ENCODE peak calls at places on chromosomes 2 and 18, in four cellular contexts. T, U, N and W are unnamed samples.

GRCh38 chr2:28117104-28117596 is 226.6 kb downstream of the BABAM2 start:
- DNase-seq in U (no peak), T (no peak), N (no peak), W (peak; percentile 21)

GRCh38 chr18:39675358-39675757 is 2109.8 kb upstream of the CELF4 start:
- DNase-seq in N (peak; percentile 63), T (no peak), U (no peak), W (peak; percentile 23)

GRCh38 chr18:845152-845819 is 33.2 kb upstream of the YES1 start:
- DNase-seq in U (no peak), N (peak; percentile 74), T (no peak), W (peak; percentile 56)

GRCh38 chr2:239169311-239170048 is 231.3 kb downstream of the HDAC4 start:
- DNase-seq in N (no peak), U (no peak), T (no peak), W (no peak)

GRCh38 chr2:86160156-86160952 is 34.9 kb downstream of the IMMT start:
- DNase-seq in T (no peak), U (no peak), N (no peak), W (peak; percentile 18)

GRCh38 chr2:11998218-11998617 is 251.8 kb downstream of the LPIN1 start:
- DNase-seq in U (no peak), T (no peak), N (no peak), W (peak; percentile 67)

GRCh38 chr2:167935803-167936110 is 311.6 kb downstream of the STK39 start:
- DNase-seq in U (no peak), N (no peak), T (no peak), W (no peak)

GRCh38 chr2:127826047-127826446 is 15.1 kb upstream of the WDR33 start:
- DNase-seq in N (no peak), U (no peak), T (no peak), W (no peak)

GRCh38 chr2:229297284-229297683 is 26.2 kb upstream of the PID1 start:
- DNase-seq in N (peak; percentile 23), U (no peak), T (no peak), W (peak; percentile 43)

GRCh38 chr18:72867721-72868665 is at the start of gene NETO1:
- DNase-seq in N (no peak), U (no peak), T (peak; percentile 69), W (no peak)

GRCh38 chr2:112254466-112255240 is at the start of gene ZC3H8:
- DNase-seq in N (peak; percentile 81), U (peak; percentile 60), T (peak; percentile 96), W (peak; percentile 76)

GRCh38 chr2:148058641-148059040 is 37.8 kb downstream of the MBD5 start:
- DNase-seq in N (peak; percentile 21), T (no peak), U (no peak), W (peak; percentile 16)

GRCh38 chr2:178429336-178429735 is 21.6 kb downstream of the PRKRA start:
- DNase-seq in T (no peak), U (no peak), N (no peak), W (no peak)

GRCh38 chr2:219441451-219442205 is 7.0 kb downstream of the SPEG start:
- DNase-seq in N (peak; percentile 58), U (no peak), T (peak; percentile 77), W (peak; percentile 68)
- H3K4me3 ChIP-seq in N (peak overlapping the region; percentile 28), U (peak overlapping the region; percentile 79), T (peak overlapping the region; percentile 79), W (peak overlapping the region; percentile 66)

DNA sequence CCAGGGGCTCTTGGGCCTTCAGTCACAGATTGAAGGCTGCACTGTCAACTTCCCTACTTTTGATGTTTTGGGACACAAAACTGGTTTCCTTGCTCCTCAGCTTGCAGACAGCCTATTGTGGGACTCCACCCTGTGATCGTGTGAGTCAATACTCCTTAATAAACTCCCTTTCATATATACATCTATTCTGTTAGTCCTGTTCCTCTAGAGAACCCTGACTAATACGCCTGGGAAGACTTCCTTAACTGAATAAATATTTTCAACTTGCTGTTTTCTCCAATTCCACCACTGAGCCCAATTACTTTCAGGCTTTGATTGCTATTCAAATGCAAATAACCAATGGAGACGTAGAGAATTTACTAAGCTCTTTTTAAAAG is 61.4 kb upstream of the CCDC195 start:
- DNase-seq in N (no peak), U (no peak), T (no peak), W (no peak)
- H3K4me3 ChIP-seq in N (no peak overlapping the region), U (no peak overlapping the region), T (no peak overlapping the region), W (no peak overlapping the region)

GRCh38 chr18:37483984-37484892 is 81.4 kb downstream of the CELF4 start:
- DNase-seq in N (no peak), U (no peak), T (no peak), W (no peak)
- H3K4me3 ChIP-seq in N (no peak overlapping the region), U (no peak overlapping the region), T (peak overlapping the region; percentile 43), W (no peak overlapping the region)

DNA sequence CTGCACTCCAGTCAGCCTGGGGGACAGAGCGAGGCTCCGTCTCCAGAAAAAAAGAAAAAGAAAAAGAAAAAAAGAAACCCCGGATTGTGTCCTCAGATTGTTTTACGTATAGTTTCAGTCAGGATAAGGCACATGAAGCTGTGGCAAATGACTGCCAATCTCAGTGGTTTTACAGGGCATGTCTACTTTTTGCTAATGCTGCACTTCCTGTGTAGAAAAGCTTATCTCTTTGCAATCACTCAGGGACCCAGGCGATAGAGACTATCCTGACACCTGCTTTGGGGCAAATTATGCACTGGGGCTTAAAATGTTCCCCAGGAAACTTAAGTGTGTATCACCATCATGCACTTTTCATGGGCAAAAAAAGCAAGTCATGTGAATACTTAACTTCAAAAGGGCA is 103.7 kb upstream of the MEIS1 start:
- DNase-seq in U (no peak), T (no peak), N (no peak), W (no peak)
- H3K4me3 ChIP-seq in U (no peak overlapping the region), T (no peak overlapping the region), N (no peak overlapping the region), W (no peak overlapping the region)

GRCh38 chr2:74219846-74220486 is 21.6 kb downstream of the MTHFD2 start:
- DNase-seq in T (no peak), U (no peak), N (no peak), W (no peak)
- H3K4me3 ChIP-seq in T (no peak overlapping the region), U (no peak overlapping the region), N (no peak overlapping the region), W (no peak overlapping the region)

DNA sequence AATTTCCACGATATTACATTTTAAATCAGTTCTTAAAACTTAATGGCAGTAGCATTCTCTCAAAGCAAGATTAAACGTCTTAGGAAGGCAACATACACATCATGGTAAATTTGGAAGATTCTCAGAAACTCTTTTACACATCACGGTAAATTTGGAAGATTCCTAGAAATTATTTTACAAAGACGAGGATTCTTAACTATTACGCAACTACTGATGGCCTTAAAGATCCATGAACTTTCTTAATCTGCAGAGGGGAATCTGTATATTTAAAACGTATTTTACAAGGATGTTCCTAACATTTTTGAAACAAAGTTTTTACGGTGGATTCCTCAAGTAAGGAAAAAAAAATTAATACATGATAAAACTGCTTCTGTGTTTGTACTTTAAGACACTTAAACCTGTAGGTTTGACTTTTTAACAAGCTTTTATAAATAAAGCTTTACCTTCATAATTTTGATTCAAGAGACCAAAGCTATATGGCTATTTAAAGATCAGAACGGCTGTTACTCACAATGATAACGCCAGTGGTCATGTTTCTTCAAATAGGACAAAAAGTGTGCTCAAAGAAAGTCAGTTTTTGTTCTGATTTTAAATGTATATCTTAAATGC is 1.7 kb downstream of the ATF2 start:
- DNase-seq in N (no peak), T (no peak), U (no peak), W (no peak)
- H3K4me3 ChIP-seq in N (peak overlapping the region; percentile 100), T (peak overlapping the region; percentile 83), U (peak overlapping the region; percentile 89), W (peak overlapping the region; percentile 100)